ENCODE peak calls at places on chromosomes 16 and 17, in eight cellular contexts. U is kidney epithelial cell; P is activated CD4-positive, alpha-beta T cell treated with anti-CD3 and anti-CD28 coated beads for 24 hours; X is stimulated activated naive CD4-positive, alpha-beta T cell; E is substantia nigra; C is KG1; I is non-pigmented ciliary epithelial cell; G is T-helper 1 cell. V is an unnamed sample.

GRCh38 chr16:27286446-27286845 is 17.9 kb upstream of the NSMCE1 start:
- DNase-seq in P (no peak), X (no peak), I (peak; percentile 92), G (no peak), U (peak; percentile 95), C (no peak), E (no peak), V (peak; percentile 79)

GRCh38 chr16:52318259-52319008 is 228.5 kb downstream of the TOX3 start:
- DNase-seq in X (no peak), P (no peak), E (no peak), G (no peak), U (no peak), C (no peak), I (no peak), V (no peak)

GRCh38 chr16:66695474-66695934 is 1.0 kb downstream of the CMTM4 start:
- DNase-seq in C (peak; percentile 26), G (no peak), P (no peak), U (no peak), X (no peak), I (no peak), E (peak; percentile 24), V (no peak)

GRCh38 chr17:6554336-6554735 is 2.0 kb downstream of the PITPNM3 start:
- DNase-seq in E (no peak), P (no peak), G (no peak), X (no peak), U (no peak), I (no peak), C (no peak), V (no peak)

GRCh38 chr16:89712476-89712805 is 8.3 kb downstream of the VPS9D1 start:
- DNase-seq in X (no peak), P (no peak), I (no peak), E (no peak), G (no peak), U (no peak), C (no peak), V (peak; percentile 29)

GRCh38 chr17:10285896-10286295 is 86.9 kb downstream of the MYH13 start:
- DNase-seq in E (no peak), X (no peak), C (no peak), G (no peak), I (no peak), U (no peak), P (no peak), V (no peak)

GRCh38 chr17:50110591-50111349 is 15.6 kb downstream of the PDK2 start:
- DNase-seq in U (no peak), G (no peak), E (no peak), P (no peak), I (no peak), X (no peak), C (no peak), V (no peak)

GRCh38 chr16:22232277-22233049 is 26.4 kb downstream of the EEF2K start:
- DNase-seq in G (no peak), I (no peak), P (no peak), E (no peak), C (no peak), U (peak; percentile 41), X (no peak), V (no peak)

GRCh38 chr16:69217433-69217832 is 30.5 kb downstream of the SNTB2 start:
- DNase-seq in X (no peak), C (no peak), E (no peak), U (peak; percentile 12), I (peak; percentile 55), P (no peak), G (no peak), V (peak; percentile 71)

GRCh38 chr17:80769936-80770625 is 221.6 kb upstream of the CHMP6 start:
- DNase-seq in E (no peak), G (no peak), U (no peak), C (no peak), P (no peak), I (no peak), X (no peak), V (no peak)

GRCh38 chr16:1746693-1747195 is 24.6 kb downstream of the NME3 start:
- DNase-seq in C (no peak), U (no peak), P (no peak), E (no peak), G (no peak), I (no peak), X (no peak), V (no peak)

GRCh38 chr16:66418165-66418962 is 8.7 kb upstream of the BEAN1 start:
- DNase-seq in X (no peak), U (no peak), E (no peak), G (no peak), P (no peak), C (no peak), I (no peak), V (no peak)

GRCh38 chr17:50151937-50152547 is 1.6 kb upstream of the PPP1R9B start:
- DNase-seq in E (peak; percentile 82), P (no peak), G (no peak), C (peak; percentile 64), U (peak; percentile 71), X (peak; percentile 24), I (peak; percentile 44), V (peak; percentile 73)

GRCh38 chr17:27817731-27818130 is 17.4 kb upstream of the NOS2 start:
- DNase-seq in C (no peak), X (no peak), I (no peak), G (no peak), E (no peak), U (no peak), P (no peak), V (no peak)

GRCh38 chr17:37024181-37024637 is 75.5 kb downstream of the AATF start:
- DNase-seq in E (no peak), X (no peak), I (no peak), G (no peak), C (no peak), P (no peak), U (no peak), V (no peak)

GRCh38 chr17:64448665-64449512 is at the start of gene MILR1:
- DNase-seq in E (no peak), I (peak; percentile 74), X (no peak), C (peak; percentile 73), U (no peak), P (no peak), G (no peak), V (no peak)

GRCh38 chr17:5592382-5592781 is 8.1 kb upstream of the NLRP1 start:
- DNase-seq in U (no peak), E (no peak), C (peak; percentile 1), X (no peak), I (no peak), G (no peak), P (no peak), V (peak; percentile 28)

GRCh38 chr17:38693700-38694329 is 11.3 kb upstream of the MLLT6 start:
- DNase-seq in P (no peak), I (no peak), G (no peak), U (no peak), X (no peak), C (no peak), E (no peak), V (no peak)

GRCh38 chr16:14026572-14026971 is 44.5 kb upstream of the MRTFB start:
- DNase-seq in C (no peak), U (no peak), G (no peak), X (no peak), E (no peak), I (no peak), P (no peak), V (no peak)

GRCh38 chr17:59762022-59762825 is 54.8 kb downstream of the VMP1 start:
- DNase-seq in P (no peak), E (no peak), I (no peak), X (no peak), G (no peak), C (no peak), U (no peak), V (peak; percentile 79)

GRCh38 chr17:17021194-17021863 is 20.9 kb upstream of the MPRIP start:
- DNase-seq in E (no peak), P (no peak), C (no peak), G (no peak), I (no peak), U (no peak), X (no peak), V (no peak)

GRCh38 chr17:78142113-78142861 is 3.9 kb upstream of the C17orf99 start:
- DNase-seq in G (no peak), X (no peak), E (no peak), U (peak; percentile 93), P (no peak), C (no peak), I (no peak), V (peak; percentile 42)

GRCh38 chr16:73066927-73067670 is 19.2 kb upstream of the ZFHX3 start:
- DNase-seq in U (no peak), G (no peak), C (no peak), I (no peak), X (no peak), P (no peak), E (no peak), V (peak; percentile 90)

GRCh38 chr17:61291457-61292311 is 108.0 kb upstream of the TBX2 start:
- DNase-seq in E (no peak), P (no peak), C (no peak), X (no peak), U (no peak), G (no peak), I (no peak), V (no peak)

GRCh38 chr16:28204622-28205021 is 7.1 kb downstream of the XPO6 start:
- DNase-seq in E (no peak), C (no peak), I (no peak), G (no peak), P (no peak), U (no peak), X (no peak), V (no peak)

GRCh38 chr17:82278308-82278707 is 4.8 kb upstream of the CSNK1D start:
- DNase-seq in E (no peak), X (no peak), U (no peak), C (no peak), G (no peak), P (no peak), I (no peak), V (no peak)

GRCh38 chr16:55671206-55671973 is 15.6 kb downstream of the SLC6A2 start:
- DNase-seq in P (no peak), G (no peak), I (no peak), U (no peak), E (no peak), C (no peak), X (no peak), V (no peak)